ENCODE peak calls at places on chromosomes 12 and 14, in six cellular contexts. One of them, this sample, is unnamed.

GRCh38 chr12:51785906-51786305 is 62.6 kb downstream of the FIGNL2 start:
- DNase-seq in right atrium auricular region: no peak
- DNase-seq in Caco-2: no peak
- DNase-seq in GM13976: no peak
- DNase-seq in mesothelial cell of epicardium: no peak
- DNase-seq in BJ: no peak
- DNase-seq in this sample: no peak

GRCh38 chr12:64099430-64099829 is 122.7 kb downstream of the KICS2 start:
- DNase-seq in right atrium auricular region: no peak
- DNase-seq in Caco-2: no peak
- DNase-seq in GM13976: no peak
- DNase-seq in mesothelial cell of epicardium: no peak
- DNase-seq in BJ: peak
- DNase-seq in this sample: no peak

GRCh38 chr12:102965281-102966155 is 8.0 kb downstream of the ASCL1 start:
- DNase-seq in right atrium auricular region: no peak
- DNase-seq in Caco-2: no peak
- DNase-seq in GM13976: no peak
- DNase-seq in mesothelial cell of epicardium: no peak
- DNase-seq in BJ: no peak
- DNase-seq in this sample: no peak

GRCh38 chr12:6603095-6603567 is 4.0 kb downstream of the CHD4 start:
- DNase-seq in right atrium auricular region: peak
- DNase-seq in Caco-2: no peak
- DNase-seq in GM13976: no peak
- DNase-seq in mesothelial cell of epicardium: no peak
- DNase-seq in BJ: no peak
- DNase-seq in this sample: no peak

GRCh38 chr14:105248368-105249174 is at the start of gene BTBD6:
- DNase-seq in right atrium auricular region: peak
- DNase-seq in Caco-2: peak
- DNase-seq in GM13976: peak
- DNase-seq in mesothelial cell of epicardium: peak
- DNase-seq in BJ: peak
- DNase-seq in this sample: peak

GRCh38 chr12:130495156-130495555 is 157.5 kb downstream of the PIWIL1 start:
- DNase-seq in right atrium auricular region: no peak
- DNase-seq in Caco-2: no peak
- DNase-seq in GM13976: no peak
- DNase-seq in mesothelial cell of epicardium: no peak
- DNase-seq in BJ: no peak
- DNase-seq in this sample: no peak

GRCh38 chr12:121579190-121579791 is 1.5 kb downstream of the KDM2B start:
- DNase-seq in right atrium auricular region: no peak
- DNase-seq in Caco-2: no peak
- DNase-seq in GM13976: peak
- DNase-seq in mesothelial cell of epicardium: peak
- DNase-seq in BJ: no peak
- DNase-seq in this sample: no peak

GRCh38 chr12:94372379-94372930 is 87.2 kb downstream of the CEP83 start:
- DNase-seq in right atrium auricular region: no peak
- DNase-seq in Caco-2: no peak
- DNase-seq in GM13976: peak
- DNase-seq in mesothelial cell of epicardium: no peak
- DNase-seq in BJ: no peak
- DNase-seq in this sample: no peak

GRCh38 chr12:127459166-127459565 is 807.8 kb upstream of the TMEM132C start:
- DNase-seq in right atrium auricular region: no peak
- DNase-seq in Caco-2: no peak
- DNase-seq in GM13976: no peak
- DNase-seq in mesothelial cell of epicardium: no peak
- DNase-seq in BJ: no peak
- DNase-seq in this sample: no peak

GRCh38 chr14:75373616-75374015 is 54.2 kb upstream of the JDP2 start:
- DNase-seq in right atrium auricular region: no peak
- DNase-seq in Caco-2: no peak
- DNase-seq in GM13976: no peak
- DNase-seq in mesothelial cell of epicardium: no peak
- DNase-seq in BJ: no peak
- DNase-seq in this sample: no peak

GRCh38 chr12:123379391-123379790 is 4.5 kb upstream of the KMT5A start:
- DNase-seq in right atrium auricular region: no peak
- DNase-seq in Caco-2: no peak
- DNase-seq in GM13976: no peak
- DNase-seq in mesothelial cell of epicardium: no peak
- DNase-seq in BJ: no peak
- DNase-seq in this sample: no peak

GRCh38 chr12:68483592-68484373 is 126.9 kb upstream of the RAP1B start:
- DNase-seq in right atrium auricular region: no peak
- DNase-seq in Caco-2: no peak
- DNase-seq in GM13976: no peak
- DNase-seq in mesothelial cell of epicardium: no peak
- DNase-seq in BJ: peak
- DNase-seq in this sample: no peak

GRCh38 chr12:104232609-104233280 is 17.2 kb downstream of the TXNRD1 start:
- DNase-seq in right atrium auricular region: no peak
- DNase-seq in Caco-2: no peak
- DNase-seq in GM13976: no peak
- DNase-seq in mesothelial cell of epicardium: no peak
- DNase-seq in BJ: no peak
- DNase-seq in this sample: no peak

GRCh38 chr12:124073636-124074035 is 100.6 kb downstream of the ZNF664 start:
- DNase-seq in right atrium auricular region: no peak
- DNase-seq in Caco-2: no peak
- DNase-seq in GM13976: no peak
- DNase-seq in mesothelial cell of epicardium: no peak
- DNase-seq in BJ: no peak
- DNase-seq in this sample: no peak

GRCh38 chr12:88509851-88510250 is 70.4 kb downstream of the KITLG start:
- DNase-seq in right atrium auricular region: no peak
- DNase-seq in Caco-2: no peak
- DNase-seq in GM13976: no peak
- DNase-seq in mesothelial cell of epicardium: no peak
- DNase-seq in BJ: no peak
- DNase-seq in this sample: no peak

GRCh38 chr12:106733660-106734059 is 40.8 kb upstream of the RIC8B start:
- DNase-seq in right atrium auricular region: no peak
- DNase-seq in Caco-2: no peak
- DNase-seq in GM13976: no peak
- DNase-seq in mesothelial cell of epicardium: no peak
- DNase-seq in BJ: no peak
- DNase-seq in this sample: no peak

GRCh38 chr12:51434305-51434704 is 9.7 kb downstream of the SLC4A8 start:
- DNase-seq in right atrium auricular region: no peak
- DNase-seq in Caco-2: no peak
- DNase-seq in GM13976: no peak
- DNase-seq in mesothelial cell of epicardium: no peak
- DNase-seq in BJ: no peak
- DNase-seq in this sample: no peak

GRCh38 chr14:96316087-96316486 is 47.1 kb downstream of the ATG2B start:
- DNase-seq in right atrium auricular region: no peak
- DNase-seq in Caco-2: no peak
- DNase-seq in GM13976: no peak
- DNase-seq in mesothelial cell of epicardium: no peak
- DNase-seq in BJ: no peak
- DNase-seq in this sample: no peak

GRCh38 chr12:55057466-55057865 is 37.7 kb downstream of the NEUROD4 start:
- DNase-seq in right atrium auricular region: no peak
- DNase-seq in Caco-2: no peak
- DNase-seq in GM13976: no peak
- DNase-seq in mesothelial cell of epicardium: no peak
- DNase-seq in BJ: no peak
- DNase-seq in this sample: no peak

GRCh38 chr12:68565391-68565903 is 45.3 kb upstream of the RAP1B start:
- DNase-seq in right atrium auricular region: no peak
- DNase-seq in Caco-2: no peak
- DNase-seq in GM13976: no peak
- DNase-seq in mesothelial cell of epicardium: no peak
- DNase-seq in BJ: peak
- DNase-seq in this sample: peak

GRCh38 chr12:41932028-41932427 is 212.6 kb downstream of the GXYLT1 start:
- DNase-seq in right atrium auricular region: no peak
- DNase-seq in Caco-2: no peak
- DNase-seq in GM13976: no peak
- DNase-seq in mesothelial cell of epicardium: no peak
- DNase-seq in BJ: no peak
- DNase-seq in this sample: no peak

GRCh38 chr12:124567035-124567672 is at the start of gene NCOR2:
- DNase-seq in right atrium auricular region: no peak
- DNase-seq in Caco-2: no peak
- DNase-seq in GM13976: peak
- DNase-seq in mesothelial cell of epicardium: no peak
- DNase-seq in BJ: no peak
- DNase-seq in this sample: peak

GRCh38 chr12:88579572-88579940 is 715 bp downstream of the KITLG start:
- DNase-seq in right atrium auricular region: no peak
- DNase-seq in Caco-2: no peak
- DNase-seq in GM13976: peak
- DNase-seq in mesothelial cell of epicardium: no peak
- DNase-seq in BJ: no peak
- DNase-seq in this sample: peak

GRCh38 chr14:73995977-73996378 is 23.1 kb downstream of the ENTPD5 start:
- DNase-seq in right atrium auricular region: no peak
- DNase-seq in Caco-2: peak
- DNase-seq in GM13976: no peak
- DNase-seq in mesothelial cell of epicardium: no peak
- DNase-seq in BJ: no peak
- DNase-seq in this sample: no peak

GRCh38 chr14:81144811-81145598 is 75.8 kb downstream of the GTF2A1 start:
- DNase-seq in right atrium auricular region: no peak
- DNase-seq in Caco-2: no peak
- DNase-seq in GM13976: no peak
- DNase-seq in mesothelial cell of epicardium: no peak
- DNase-seq in BJ: no peak
- DNase-seq in this sample: no peak

GRCh38 chr12:63420206-63420644 is 248.1 kb downstream of the DPY19L2 start:
- DNase-seq in right atrium auricular region: no peak
- DNase-seq in Caco-2: peak
- DNase-seq in GM13976: peak
- DNase-seq in mesothelial cell of epicardium: no peak
- DNase-seq in BJ: no peak
- DNase-seq in this sample: peak

GRCh38 chr12:3200032-3200617 is 122.9 kb downstream of the TSPAN9 start:
- DNase-seq in right atrium auricular region: no peak
- DNase-seq in Caco-2: peak
- DNase-seq in GM13976: no peak
- DNase-seq in mesothelial cell of epicardium: peak
- DNase-seq in BJ: no peak
- DNase-seq in this sample: peak

GRCh38 chr14:36661506-36662257 is at the start of gene PAX9:
- DNase-seq in right atrium auricular region: no peak
- DNase-seq in Caco-2: peak
- DNase-seq in GM13976: peak
- DNase-seq in mesothelial cell of epicardium: no peak
- DNase-seq in BJ: peak
- DNase-seq in this sample: peak

GRCh38 chr14:36664322-36665193 is 2.9 kb downstream of the PAX9 start:
- DNase-seq in right atrium auricular region: no peak
- DNase-seq in Caco-2: no peak
- DNase-seq in GM13976: no peak
- DNase-seq in mesothelial cell of epicardium: no peak
- DNase-seq in BJ: no peak
- DNase-seq in this sample: no peak

GRCh38 chr14:36663404-36664321 is 2.0 kb downstream of the PAX9 start:
- DNase-seq in right atrium auricular region: no peak
- DNase-seq in Caco-2: no peak
- DNase-seq in GM13976: peak
- DNase-seq in mesothelial cell of epicardium: no peak
- DNase-seq in BJ: no peak
- DNase-seq in this sample: no peak

GRCh38 chr14:36662258-36662542 is 540 bp downstream of the PAX9 start:
- DNase-seq in right atrium auricular region: no peak
- DNase-seq in Caco-2: no peak
- DNase-seq in GM13976: no peak
- DNase-seq in mesothelial cell of epicardium: no peak
- DNase-seq in BJ: no peak
- DNase-seq in this sample: no peak

GRCh38 chr14:36662543-36663403 is 1.1 kb downstream of the PAX9 start:
- DNase-seq in right atrium auricular region: no peak
- DNase-seq in Caco-2: no peak
- DNase-seq in GM13976: peak
- DNase-seq in mesothelial cell of epicardium: no peak
- DNase-seq in BJ: no peak
- DNase-seq in this sample: no peak
- TF ChIP-seq CTCF in right atrium auricular region: no peak
- TF ChIP-seq CTCF in Caco-2: no peak
- TF ChIP-seq CTCF in GM13976: no peak
- TF ChIP-seq CTCF in mesothelial cell of epicardium: no peak
- TF ChIP-seq CTCF in BJ: no peak
- TF ChIP-seq CTCF in this sample: no peak

GRCh38 chr12:111327474-111327873 is 41.4 kb downstream of the PHETA1 start:
- DNase-seq in right atrium auricular region: no peak
- DNase-seq in Caco-2: no peak
- DNase-seq in GM13976: no peak
- DNase-seq in mesothelial cell of epicardium: no peak
- DNase-seq in BJ: no peak
- DNase-seq in this sample: no peak
- TF ChIP-seq CTCF in right atrium auricular region: no peak
- TF ChIP-seq CTCF in Caco-2: peak
- TF ChIP-seq CTCF in GM13976: no peak
- TF ChIP-seq CTCF in mesothelial cell of epicardium: no peak
- TF ChIP-seq CTCF in BJ: no peak
- TF ChIP-seq CTCF in this sample: no peak

DNA sequence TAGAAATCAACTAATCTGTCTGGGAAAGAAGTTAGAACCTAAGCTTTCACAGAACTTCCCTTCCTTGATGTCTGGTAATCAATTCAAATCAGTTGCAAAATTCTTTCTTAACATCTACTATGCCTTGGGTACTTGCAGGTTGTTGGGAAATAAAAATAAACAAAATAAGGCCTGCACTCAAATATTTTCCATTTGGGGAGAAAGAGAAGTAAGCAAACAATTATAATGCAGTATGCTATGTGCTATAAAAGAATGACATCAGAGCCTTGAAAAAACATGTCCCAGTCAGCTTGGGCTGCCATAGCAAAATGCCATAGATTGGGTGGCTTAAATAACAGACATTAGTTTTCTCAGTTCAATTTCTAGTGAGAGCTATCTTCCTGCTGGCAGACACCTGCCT is 425.9 kb upstream of the DCN start:
- DNase-seq in right atrium auricular region: no peak
- DNase-seq in Caco-2: no peak
- DNase-seq in GM13976: no peak
- DNase-seq in mesothelial cell of epicardium: no peak
- DNase-seq in BJ: no peak
- DNase-seq in this sample: no peak
- TF ChIP-seq CTCF in right atrium auricular region: no peak
- TF ChIP-seq CTCF in Caco-2: no peak
- TF ChIP-seq CTCF in GM13976: no peak
- TF ChIP-seq CTCF in mesothelial cell of epicardium: no peak
- TF ChIP-seq CTCF in BJ: no peak
- TF ChIP-seq CTCF in this sample: no peak

DNA sequence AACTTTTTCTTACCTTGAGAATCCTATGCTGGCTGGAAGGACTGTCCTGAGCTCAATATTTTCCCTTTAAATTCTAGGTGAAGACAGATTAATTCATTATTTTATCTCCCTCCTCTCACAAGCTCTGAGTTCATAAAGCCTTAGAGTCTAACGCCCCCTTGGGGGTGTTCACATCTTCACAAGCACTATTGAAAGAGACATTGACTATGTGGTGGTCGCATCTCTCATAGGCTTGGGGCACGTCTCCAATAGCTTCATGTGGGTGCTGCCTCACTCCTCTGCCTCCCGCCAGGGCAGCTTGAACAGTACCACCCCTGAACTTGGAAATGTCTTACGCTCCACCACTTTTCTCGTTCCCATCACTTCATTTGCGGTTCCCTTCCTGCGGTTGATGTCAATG is 106.2 kb downstream of the UNC79 start:
- DNase-seq in right atrium auricular region: no peak
- DNase-seq in Caco-2: no peak
- DNase-seq in GM13976: peak
- DNase-seq in mesothelial cell of epicardium: no peak
- DNase-seq in BJ: no peak
- DNase-seq in this sample: peak
- TF ChIP-seq CTCF in right atrium auricular region: no peak
- TF ChIP-seq CTCF in Caco-2: no peak
- TF ChIP-seq CTCF in GM13976: peak
- TF ChIP-seq CTCF in mesothelial cell of epicardium: no peak
- TF ChIP-seq CTCF in BJ: no peak
- TF ChIP-seq CTCF in this sample: no peak